ENCODE peak calls at places on chromosomes 3 and 15, in six cellular contexts. F is mesenchymal stem cell, P is GM06990, J is MG63, R is cardiac muscle cell, T is PC-3. S is an unnamed sample.

GRCh38 chr3:177057768-177058167 is 139.5 kb downstream of the TBL1XR1 start:
- DNase-seq in J (no peak), P (peak; percentile 64), T (no peak), F (no peak), R (no peak), S (peak; percentile 94)

GRCh38 chr15:72599855-72600464 is 54.5 kb upstream of the GOLGA6B start:
- DNase-seq in P (no peak), F (peak; percentile 64), T (peak; percentile 67), J (no peak), R (peak; percentile 75), S (peak; percentile 43)

GRCh38 chr3:120608506-120608905 is 12.4 kb downstream of the NDUFB4 start:
- DNase-seq in R (no peak), P (no peak), J (peak; percentile 20), T (no peak), F (no peak), S (no peak)

GRCh38 chr3:186365202-186365974 is 3.4 kb upstream of the DGKG start:
- DNase-seq in P (no peak), F (no peak), J (peak; percentile 94), R (no peak), T (peak; percentile 35), S (no peak)

GRCh38 chr3:142645236-142645793 is 49.1 kb downstream of the PLS1 start:
- DNase-seq in T (peak; percentile 82), F (peak; percentile 44), J (no peak), R (peak; percentile 39), P (no peak), S (no peak)

GRCh38 chr15:66897381-66897780 is 168.0 kb upstream of the SMAD3 start:
- DNase-seq in P (no peak), J (no peak), R (no peak), F (no peak), T (no peak), S (no peak)

GRCh38 chr3:63911395-63911900 is 735 bp downstream of the SCAANT1 start:
- DNase-seq in J (no peak), T (no peak), F (no peak), P (no peak), R (peak; percentile 4), S (no peak)

GRCh38 chr15:60651155-60651554 is 172.2 kb upstream of the ICE2 start:
- DNase-seq in J (no peak), P (no peak), R (peak; percentile 27), F (no peak), T (no peak), S (no peak)

GRCh38 chr3:54065551-54065950 is 56.8 kb upstream of the CACNA2D3 start:
- DNase-seq in F (no peak), R (no peak), J (no peak), T (no peak), P (no peak), S (no peak)

GRCh38 chr3:138370321-138370720 is 21.9 kb downstream of the MRAS start:
- DNase-seq in F (no peak), P (no peak), J (no peak), R (no peak), T (no peak), S (no peak)

GRCh38 chr3:195546130-195546560 is 3.0 kb upstream of the PPP1R2 start:
- DNase-seq in T (peak; percentile 98), F (peak; percentile 37), R (peak; percentile 86), P (no peak), J (peak; percentile 92), S (no peak)

GRCh38 chr3:58963928-58964497 is 85.8 kb downstream of the CFAP20DC start:
- DNase-seq in T (no peak), F (no peak), J (no peak), P (no peak), R (no peak), S (no peak)

GRCh38 chr3:112497897-112498548 is 1.2 kb downstream of the BTLA start:
- DNase-seq in F (no peak), P (no peak), R (no peak), J (no peak), T (no peak), S (no peak)

GRCh38 chr15:73593278-73594074 is 39.7 kb downstream of the NPTN start:
- DNase-seq in R (peak; percentile 67), T (peak; percentile 12), F (peak; percentile 48), P (no peak), J (no peak), S (no peak)

GRCh38 chr15:33729648-33730047 is 238.6 kb upstream of the CHRM5 start:
- DNase-seq in F (peak; percentile 13), P (no peak), T (peak; percentile 79), R (peak; percentile 9), J (no peak), S (no peak)

GRCh38 chr15:82737975-82738374 is 28.3 kb upstream of the AP3B2 start:
- DNase-seq in T (peak; percentile 48), R (no peak), P (no peak), F (peak; percentile 8), J (no peak), S (no peak)

GRCh38 chr3:15241341-15241740 is 35.3 kb downstream of the CAPN7 start:
- DNase-seq in R (peak; percentile 23), P (no peak), F (peak; percentile 18), J (no peak), T (peak; percentile 34), S (peak; percentile 19)

GRCh38 chr15:62241135-62241770 is 76.2 kb upstream of the C2CD4B start:
- DNase-seq in R (peak; percentile 10), P (no peak), J (peak; percentile 41), F (peak; percentile 16), T (peak; percentile 33), S (peak; percentile 50)

GRCh38 chr15:58748787-58749531 is 548 bp downstream of the ADAM10 start:
- DNase-seq in R (peak; percentile 62), F (peak; percentile 52), P (peak; percentile 70), J (peak; percentile 56), T (peak; percentile 12), S (peak; percentile 62)

GRCh38 chr3:146374146-146374545 is 95.2 kb downstream of the PLSCR2 start:
- DNase-seq in R (peak; percentile 32), T (peak; percentile 23), P (no peak), J (peak; percentile 83), F (peak; percentile 68), S (no peak)

GRCh38 chr3:190892328-190893011 is 30.0 kb upstream of the GMNC start:
- DNase-seq in R (no peak), F (no peak), J (no peak), P (no peak), T (no peak), S (peak; percentile 19)

GRCh38 chr15:34217587-34218225 is 7.1 kb upstream of the EMC4 start:
- DNase-seq in J (no peak), R (no peak), T (peak; percentile 95), P (no peak), F (peak; percentile 70), S (no peak)

GRCh38 chr3:122003596-122003995 is 18.5 kb downstream of the ILDR1 start:
- DNase-seq in P (no peak), F (no peak), J (no peak), T (no peak), R (no peak), S (no peak)

GRCh38 chr15:47388299-47388698 is 329.0 kb upstream of the SEMA6D start:
- DNase-seq in P (no peak), T (peak; percentile 48), R (no peak), F (no peak), J (no peak), S (no peak)

GRCh38 chr15:94234300-94234699 is 2.9 kb downstream of the MCTP2 start:
- DNase-seq in P (no peak), J (no peak), R (peak; percentile 30), F (peak; percentile 70), T (no peak), S (no peak)

GRCh38 chr15:100842756-100843730 is 36.6 kb upstream of the ALDH1A3 start:
- DNase-seq in F (peak; percentile 72), P (no peak), J (no peak), T (peak; percentile 25), R (peak; percentile 56), S (no peak)

GRCh38 chr15:100844778-100845177 is 34.9 kb upstream of the ALDH1A3 start:
- DNase-seq in T (no peak), J (no peak), F (no peak), P (no peak), R (no peak), S (no peak)

GRCh38 chr15:100844167-100844566 is 35.5 kb upstream of the ALDH1A3 start:
- DNase-seq in T (peak; percentile 33), F (no peak), R (no peak), J (no peak), P (no peak), S (no peak)

GRCh38 chr15:100849021-100849831 is 30.4 kb upstream of the ALDH1A3 start:
- DNase-seq in F (peak; percentile 3), T (peak; percentile 86), P (peak; percentile 60), J (peak; percentile 57), R (peak; percentile 44), S (no peak)

GRCh38 chr15:100847194-100847593 is 32.4 kb upstream of the ALDH1A3 start:
- DNase-seq in F (no peak), P (no peak), J (no peak), T (peak; percentile 77), R (no peak), S (no peak)
- H3K27me3 ChIP-seq in F (no peaks in the 10 kb centered on the region), P (no peaks in the 10 kb centered on the region), J (no peaks in the 10 kb centered on the region), T (no peaks in the 10 kb centered on the region), R (peaks cover 11% of the 10 kb centered on the region), S (no peaks in the 10 kb centered on the region)

GRCh38 chr15:89363770-89364169 is 29.1 kb upstream of the POLG start:
- DNase-seq in F (no peak), R (no peak), P (no peak), J (no peak), T (no peak), S (no peak)
- H3K27me3 ChIP-seq in F (peaks cover 98% of the 10 kb centered on the region), R (peaks cover 100% of the 10 kb centered on the region), P (peaks cover 13% of the 10 kb centered on the region), J (peaks cover 82% of the 10 kb centered on the region), T (peaks cover 46% of the 10 kb centered on the region), S (peaks cover under 1% of the 10 kb centered on the region)

GRCh38 chr3:123344175-123344908 is 104.5 kb downstream of the ADCY5 start:
- DNase-seq in F (peak; percentile 64), T (no peak), R (peak; percentile 44), P (no peak), J (peak; percentile 78), S (no peak)

GRCh38 chr3:123341871-123342630 is 106.8 kb downstream of the ADCY5 start:
- DNase-seq in P (no peak), R (no peak), T (no peak), F (no peak), J (no peak), S (no peak)

GRCh38 chr3:123344941-123345594 is 103.8 kb downstream of the ADCY5 start:
- DNase-seq in T (no peak), F (peak; percentile 10), J (no peak), R (no peak), P (no peak), S (no peak)

GRCh38 chr3:123343296-123344174 is 105.4 kb downstream of the ADCY5 start:
- DNase-seq in J (peak; percentile 24), P (no peak), F (no peak), T (no peak), R (no peak), S (no peak)

DNA sequence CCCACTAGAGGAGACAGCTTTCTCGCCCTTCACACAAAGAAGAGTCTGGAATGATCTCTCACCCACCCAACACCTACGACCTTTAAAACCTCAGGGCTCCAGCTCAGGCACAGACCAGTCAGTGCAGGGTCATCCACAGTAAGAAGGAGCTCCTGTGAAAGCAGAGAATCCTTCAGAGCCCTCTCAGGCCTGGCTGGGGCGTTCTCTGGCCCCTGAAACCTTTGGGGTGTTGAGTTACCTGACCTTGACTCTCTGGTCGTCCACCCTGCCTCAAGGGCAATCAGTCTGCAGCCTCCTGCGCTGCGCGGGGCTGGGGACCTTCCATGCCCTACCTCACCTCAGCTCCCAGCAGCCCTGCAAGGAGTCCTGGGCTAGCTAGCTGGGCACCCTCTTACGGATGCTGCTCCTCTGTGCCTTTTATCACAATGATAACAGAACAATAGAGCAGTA is 106.2 kb downstream of the ADCY5 start:
- DNase-seq in T (no peak), P (no peak), F (no peak), J (no peak), R (no peak), S (no peak)
- H3K27me3 ChIP-seq in T (peaks cover 20% of the 10 kb centered on the region), P (peaks cover 2% of the 10 kb centered on the region), F (peaks cover 82% of the 10 kb centered on the region), J (peaks cover 6% of the 10 kb centered on the region), R (no peaks in the 10 kb centered on the region), S (no peaks in the 10 kb centered on the region)

GRCh38 chr3:128482857-128483656 is 9.9 kb downstream of the GATA2 start:
- DNase-seq in T (peak; percentile 72), F (peak; percentile 71), R (peak; percentile 70), J (no peak), P (no peak), S (peak; percentile 71)
- H3K27me3 ChIP-seq in T (no peaks in the 10 kb centered on the region), F (peaks cover 98% of the 10 kb centered on the region), R (peaks cover 83% of the 10 kb centered on the region), J (peaks cover 15% of the 10 kb centered on the region), P (peaks cover 4% of the 10 kb centered on the region), S (no peaks in the 10 kb centered on the region)

S was measured in SJCRH30.